ENCODE peak calls at places on chromosome 6, in seven cellular contexts. Q is lung; E is glomerular endothelial cell; C is NCI-H2171 treated with DMSO at 0.1 percent for 48 hours; P is GM04504; R is IMR-90; J is activated CD4-positive, alpha-beta T cell treated with anti-CD3 and anti-CD28 coated beads, Interleukin-2, amount 10 ng/mL, durations not matched to agents 7 days and 5 days. U is an unnamed sample.

GRCh38 chr6:139020689-139021088 is 7.9 kb upstream of the ABRACL start:
- DNase-seq in Q (no peak), E (no peak), C (no peak), P (no peak), R (no peak), J (no peak), U (no peak)

GRCh38 chr6:44131880-44132279 is 4.5 kb downstream of the TMEM63B start:
- DNase-seq in Q (no peak), E (no peak), C (peak), P (no peak), R (no peak), J (no peak), U (no peak)

GRCh38 chr6:148761532-148761951 is 14.7 kb downstream of the UST start:
- DNase-seq in Q (peak), E (no peak), C (no peak), P (no peak), R (peak), J (peak), U (no peak)

GRCh38 chr6:136761227-136761922 is 30.9 kb downstream of the MAP3K5 start:
- DNase-seq in Q (no peak), E (no peak), C (no peak), P (no peak), R (peak), J (peak), U (no peak)

GRCh38 chr6:113994934-113995342 is 24.0 kb upstream of the HDAC2 start:
- DNase-seq in Q (no peak), E (peak), C (peak), P (peak), R (peak), J (peak), U (peak)

GRCh38 chr6:170223718-170224693 is 66.9 kb downstream of the DLL1 start:
- DNase-seq in Q (no peak), E (no peak), C (no peak), P (no peak), R (no peak), J (no peak), U (no peak)

GRCh38 chr6:1930356-1930755 is 315.0 kb downstream of the GMDS start:
- DNase-seq in Q (no peak), E (no peak), C (no peak), P (no peak), R (peak), J (no peak), U (no peak)

GRCh38 chr6:128519132-128519930 is 1.1 kb downstream of the PTPRK start:
- DNase-seq in Q (peak), E (no peak), C (peak), P (no peak), R (peak), J (peak), U (no peak)

GRCh38 chr6:14811760-14812428 is 434.0 kb upstream of the JARID2 start:
- DNase-seq in Q (no peak), E (no peak), C (no peak), P (no peak), R (peak), J (no peak), U (no peak)

GRCh38 chr6:21769405-21769851 is 175.9 kb downstream of the SOX4 start:
- DNase-seq in Q (peak), E (no peak), C (no peak), P (peak), R (peak), J (no peak), U (peak)

GRCh38 chr6:117829594-117830319 is 77.3 kb upstream of the SLC35F1 start:
- DNase-seq in Q (no peak), E (no peak), C (peak), P (no peak), R (peak), J (no peak), U (no peak)

GRCh38 chr6:106529438-106529837 is 99.9 kb downstream of the RTN4IP1 start:
- DNase-seq in Q (no peak), E (no peak), C (no peak), P (no peak), R (no peak), J (no peak), U (no peak)

GRCh38 chr6:118645395-118645794 is 6.0 kb downstream of the CEP85L start:
- DNase-seq in Q (no peak), E (no peak), C (no peak), P (no peak), R (no peak), J (no peak), U (no peak)